ENCODE peak calls at places on chromosomes 6 and 20, in four cellular contexts. H is left ventricle myocardium inferior, I is neural progenitor cell, Z is Peyer's patch. G is an unnamed sample. For H3K4me1 and H3K27me3, the result is how much of the 10 kb centered on the place peaks cover.

GRCh38 chr6:24126586-24127192 is 674 bp downstream of the NRSN1 start:
- DNase-seq in H (no peak), Z (no peak), I (peak), G (peak)

GRCh38 chr20:51378171-51378928 is 164.2 kb downstream of the NFATC2 start:
- DNase-seq in Z (no peak), H (no peak), I (peak), G (no peak)

GRCh38 chr6:136647363-136647763 is 97.1 kb upstream of the MAP7 start:
- DNase-seq in Z (no peak), H (no peak), I (no peak), G (no peak)

GRCh38 chr6:141393405-141394124 is 739.2 kb upstream of the GJE1 start:
- DNase-seq in I (no peak), Z (no peak), H (no peak), G (no peak)

GRCh38 chr6:105839266-105839665 is 246.9 kb upstream of the PRDM1 start:
- DNase-seq in Z (no peak), I (no peak), H (no peak), G (no peak)

GRCh38 chr6:36314221-36315014 is 22.3 kb downstream of the BNIP5 start:
- DNase-seq in I (no peak), H (no peak), Z (no peak), G (no peak)

GRCh38 chr6:3742426-3743344 is 8.8 kb downstream of the PXDC1 start:
- DNase-seq in I (peak), H (peak), Z (peak), G (peak)

GRCh38 chr20:59742351-59743095 is 138.2 kb downstream of the PHACTR3 start:
- DNase-seq in I (no peak), Z (no peak), H (no peak), G (no peak)

GRCh38 chr6:137365648-137366047 is 128.5 kb downstream of the OLIG3 start:
- DNase-seq in Z (no peak), H (no peak), I (peak), G (no peak)

GRCh38 chr6:122953766-122954165 is 42.3 kb upstream of the CLVS2 start:
- DNase-seq in H (no peak), I (no peak), Z (no peak), G (no peak)

GRCh38 chr20:41011551-41012067 is 17.0 kb upstream of the TOP1 start:
- DNase-seq in Z (peak), H (no peak), I (no peak), G (no peak)

GRCh38 chr6:82144007-82144851 is 103.3 kb downstream of the IBTK start:
- DNase-seq in I (peak), H (no peak), Z (no peak), G (no peak)

GRCh38 chr6:160950507-160950906 is 41.1 kb upstream of the MAP3K4 start:
- DNase-seq in Z (no peak), H (no peak), I (no peak), G (no peak)

GRCh38 chr20:60010689-60011417 is 52.6 kb downstream of the CDH26 start:
- DNase-seq in I (no peak), H (no peak), Z (no peak), G (no peak)

GRCh38 chr6:34315780-34316179 is 67.0 kb upstream of the SMIM29 start:
- DNase-seq in I (no peak), H (no peak), Z (no peak), G (no peak)

GRCh38 chr6:140909156-140909555 is 1223.6 kb upstream of the GJE1 start:
- DNase-seq in Z (no peak), H (no peak), I (no peak), G (no peak)

GRCh38 chr6:35216832-35217811 is 3.4 kb downstream of the SCUBE3 start:
- DNase-seq in H (no peak), I (peak), Z (no peak), G (no peak)

GRCh38 chr6:21587182-21587924 is 6.2 kb upstream of the SOX4 start:
- DNase-seq in H (peak), I (peak), Z (no peak), G (peak)

GRCh38 chr6:119156742-119157494 is 78.5 kb upstream of the FAM184A start:
- DNase-seq in H (no peak), Z (no peak), I (no peak), G (no peak)

GRCh38 chr20:37413023-37413334 is 67.0 kb downstream of the SRC start:
- DNase-seq in Z (no peak), I (no peak), H (no peak), G (no peak)

GRCh38 chr6:28355743-28356665 is 6.3 kb downstream of the ZKSCAN3 start:
- DNase-seq in Z (peak), H (peak), I (peak), G (peak)

GRCh38 chr6:160030103-160030502 is 61.2 kb downstream of the IGF2R start:
- DNase-seq in H (peak), I (peak), Z (peak), G (peak)

GRCh38 chr20:40810336-40810735 is 121.3 kb upstream of the MAFB start:
- DNase-seq in H (no peak), I (no peak), Z (no peak), G (no peak)

GRCh38 chr20:57402206-57403125 is 11.3 kb downstream of the RBM38 start:
- DNase-seq in H (no peak), Z (no peak), I (no peak), G (no peak)
- H3K4me1 ChIP-seq in H (half or more), Z (under half), I (under half), G (under half)

GRCh38 chr20:61525781-61526431 is 273.8 kb downstream of the CDH4 start:
- DNase-seq in Z (no peak), H (no peak), I (peak), G (no peak)

GRCh38 chr20:61529354-61529753 is 277.3 kb downstream of the CDH4 start:
- DNase-seq in I (no peak), Z (no peak), H (no peak), G (no peak)

GRCh38 chr20:61526907-61527306 is 274.8 kb downstream of the CDH4 start:
- DNase-seq in H (no peak), I (no peak), Z (no peak), G (no peak)

GRCh38 chr20:61528591-61528990 is 276.5 kb downstream of the CDH4 start:
- DNase-seq in H (no peak), Z (no peak), I (no peak), G (no peak)

DNA sequence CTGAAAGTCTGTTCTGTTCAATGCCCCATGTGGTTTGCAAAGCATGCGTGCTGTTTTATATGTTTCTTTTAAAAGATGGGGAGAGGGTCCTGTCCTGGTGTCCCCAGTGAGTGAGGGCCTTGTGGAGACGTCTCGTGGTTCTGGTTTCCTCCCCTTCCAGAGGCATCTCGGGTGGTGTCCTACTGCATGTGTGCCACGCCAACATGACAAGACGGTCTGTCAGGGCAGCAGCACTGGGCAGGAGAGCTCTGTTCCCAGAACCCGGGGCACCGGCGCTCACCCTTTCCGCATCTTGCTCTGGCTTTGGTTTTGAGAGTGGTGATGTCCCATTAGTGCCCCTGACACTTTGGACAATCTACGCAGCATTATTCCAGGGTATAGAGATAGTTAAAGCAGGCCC is 275.6 kb downstream of the CDH4 start:
- DNase-seq in Z (no peak), I (no peak), H (no peak), G (no peak)
- H3K27me3 ChIP-seq in Z (under half), I (under half), H (half or more), G (under half)

GRCh38 chr6:30820196-30820595 is 64.1 kb upstream of the DDR1 start:
- DNase-seq in I (no peak), Z (no peak), H (peak), G (peak)
- H3K4me1 ChIP-seq in I (under half), Z (under half), H (under half), G (under half)

GRCh38 chr6:170067923-170068360 is 222.9 kb downstream of the DLL1 start:
- DNase-seq in Z (no peak), I (no peak), H (no peak), G (no peak)
- H3K27me3 ChIP-seq in Z (under half), I (under half), H (under half), G (under half)

DNA sequence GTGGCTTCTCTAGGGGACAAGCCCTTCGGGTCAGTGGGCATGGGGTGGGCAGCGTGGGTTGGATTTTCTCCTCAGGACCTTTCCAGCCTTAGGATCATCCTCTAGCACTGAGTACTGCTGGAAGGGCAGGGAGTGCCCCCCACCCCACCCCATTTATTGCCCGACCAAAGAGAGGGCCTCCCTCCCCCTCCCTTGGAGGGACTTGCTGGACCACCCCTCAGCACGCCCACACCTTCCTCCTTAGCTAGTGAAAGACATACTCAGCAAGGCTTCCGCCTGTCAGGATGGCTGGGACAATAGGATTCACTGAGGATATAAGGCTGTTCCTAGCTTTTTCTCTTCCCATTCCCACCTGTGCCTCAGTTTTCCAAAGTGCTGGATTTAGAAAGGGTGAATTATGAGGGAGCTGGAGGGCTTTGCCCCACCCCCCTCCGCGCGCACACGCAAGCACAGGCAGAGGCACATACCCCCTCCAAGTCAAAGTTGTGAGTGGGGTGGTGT is 859 bp upstream of the SLC29A1 start:
- DNase-seq in Z (no peak), I (peak), H (no peak), G (no peak)
- H3K4me1 ChIP-seq in Z (under half), I (half or more), H (half or more), G (under half)

GRCh38 chr20:25077610-25078169 is 4.3 kb downstream of the VSX1 start:
- DNase-seq in H (no peak), I (peak), Z (peak), G (no peak)

GRCh38 chr20:25079171-25079570 is 2.8 kb downstream of the VSX1 start:
- DNase-seq in I (no peak), Z (peak), H (no peak), G (peak)

GRCh38 chr20:25076201-25076600 is 5.7 kb downstream of the VSX1 start:
- DNase-seq in H (no peak), Z (peak), I (no peak), G (no peak)

GRCh38 chr20:25078662-25079061 is 3.3 kb downstream of the VSX1 start:
- DNase-seq in Z (peak), I (no peak), H (no peak), G (no peak)

DNA sequence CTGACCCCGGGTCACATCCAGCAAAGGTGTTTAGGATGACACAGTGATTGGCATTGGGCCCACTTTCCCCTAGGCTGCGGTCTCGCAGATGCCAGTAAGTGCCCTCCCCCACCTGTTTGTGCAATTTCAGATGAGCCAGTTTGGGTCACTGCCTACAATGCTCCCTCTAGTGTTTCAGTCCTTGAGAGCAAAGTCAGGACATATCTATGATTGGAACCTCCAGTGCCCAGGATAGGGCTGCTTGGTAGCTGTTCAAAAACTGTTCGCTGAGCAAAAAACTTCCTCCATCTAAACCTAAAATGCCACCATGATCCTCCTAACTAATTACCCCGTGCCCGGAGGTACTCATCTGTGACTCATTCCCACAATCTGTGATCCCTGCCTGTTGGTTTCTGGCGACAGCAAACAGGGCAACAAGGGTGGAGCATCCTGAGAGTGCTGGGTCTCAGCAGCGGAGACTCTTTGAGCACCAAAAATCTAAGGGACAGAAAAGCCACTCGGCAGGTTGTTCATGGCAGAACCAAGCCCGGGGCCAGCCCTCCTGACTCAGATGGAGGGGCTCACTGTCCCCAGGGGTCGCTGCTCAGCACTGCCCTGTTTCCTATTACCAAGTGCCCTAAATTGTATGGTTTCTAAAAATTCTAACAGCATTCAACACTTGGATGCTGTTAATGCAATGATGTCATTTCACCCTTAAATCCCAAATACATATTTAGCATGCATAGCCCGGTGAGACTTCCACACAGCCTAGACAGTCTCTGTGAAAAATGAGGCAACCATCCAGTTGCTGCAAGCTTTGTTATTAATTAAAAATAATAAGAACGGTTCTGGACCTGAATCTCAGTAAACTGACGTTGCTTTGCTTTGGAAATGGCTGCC is 5.0 kb downstream of the VSX1 start:
- DNase-seq in H (no peak), Z (peak), I (peak), G (no peak)
- H3K27me3 ChIP-seq in H (half or more), Z (under half), I (half or more), G (under half)

G was measured in colonic mucosa.